ENCODE peak calls at places on chromosomes 7 and 10, in seven cellular contexts. N is right cardiac atrium, Y is DMS153, E is GM19239, W is non-pigmented ciliary epithelial cell, D is testis, A is HEK293T. Z is an unnamed sample.

GRCh38 chr7:112157072-112157471 is 49.1 kb downstream of the DOCK4 start:
- DNase-seq in A (no peak), W (peak; percentile 81), Y (peak; percentile 17), D (no peak), N (no peak), E (no peak), Z (no peak)

GRCh38 chr10:60282771-60283353 is 106.8 kb downstream of the ANK3 start:
- DNase-seq in D (no peak), W (peak; percentile 65), E (no peak), Y (peak; percentile 64), N (no peak), A (no peak), Z (no peak)

GRCh38 chr7:148982596-148983219 is 45.6 kb downstream of the PDIA4 start:
- DNase-seq in E (no peak), Y (no peak), A (peak; percentile 50), D (peak; percentile 49), N (no peak), W (no peak), Z (no peak)

GRCh38 chr10:104333037-104333727 is 5.1 kb downstream of the ITPRIP start:
- DNase-seq in A (no peak), N (no peak), E (no peak), D (peak; percentile 13), W (no peak), Y (no peak), Z (no peak)

GRCh38 chr10:113128450-113129105 is 178.5 kb downstream of the TCF7L2 start:
- DNase-seq in D (no peak), E (no peak), A (no peak), N (no peak), W (no peak), Y (no peak), Z (no peak)

GRCh38 chr7:152335900-152336571 is 99.8 kb downstream of the KMT2C start:
- DNase-seq in A (no peak), N (no peak), D (no peak), Y (no peak), W (no peak), E (no peak), Z (peak; percentile 26)

GRCh38 chr10:55091691-55092328 is 290.8 kb upstream of the PCDH15 start:
- DNase-seq in A (peak; percentile 2), Y (no peak), W (no peak), E (no peak), D (no peak), N (no peak), Z (no peak)

GRCh38 chr10:100168313-100168643 is 17.6 kb downstream of the ERLIN1 start:
- DNase-seq in N (no peak), W (no peak), A (no peak), Y (no peak), E (no peak), D (no peak), Z (no peak)

GRCh38 chr10:64430690-64431323 is 909.6 kb downstream of the REEP3 start:
- DNase-seq in A (peak; percentile 8), N (no peak), Y (no peak), E (no peak), D (peak; percentile 52), W (no peak), Z (no peak)

GRCh38 chr7:25762511-25763119 is 389.4 kb upstream of the NFE2L3 start:
- DNase-seq in W (no peak), Y (peak; percentile 20), E (no peak), N (no peak), A (no peak), D (no peak), Z (no peak)

GRCh38 chr7:21318190-21318915 is 109.5 kb upstream of the SP4 start:
- DNase-seq in E (no peak), D (no peak), W (no peak), N (no peak), Y (peak; percentile 79), A (no peak), Z (no peak)

GRCh38 chr7:151248191-151249033 is at the start of gene SMARCD3:
- DNase-seq in Y (no peak), A (peak; percentile 76), N (peak; percentile 94), D (peak; percentile 80), E (no peak), W (no peak), Z (peak; percentile 82)

GRCh38 chr7:81140206-81140605 is 221.4 kb upstream of the SEMA3C start:
- DNase-seq in Y (no peak), E (no peak), D (no peak), N (no peak), A (no peak), W (no peak), Z (no peak)

GRCh38 chr7:27096756-27097514 is 1.1 kb upstream of the HOXA1 start:
- DNase-seq in Y (no peak), W (no peak), N (peak; percentile 73), A (no peak), D (no peak), E (no peak), Z (peak; percentile 75)

GRCh38 chr7:99242667-99243066 is 30.0 kb upstream of the MYH16 start:
- DNase-seq in Y (no peak), N (no peak), D (no peak), A (no peak), E (no peak), W (no peak), Z (no peak)

GRCh38 chr10:11165591-11166543 is 148.2 kb downstream of the CELF2 start:
- DNase-seq in N (peak; percentile 86), W (no peak), E (no peak), A (peak; percentile 64), Y (no peak), D (peak; percentile 85), Z (no peak)

GRCh38 chr7:41148521-41148951 is 554.4 kb downstream of the INHBA start:
- DNase-seq in E (no peak), Y (peak; percentile 96), W (peak; percentile 79), D (no peak), N (no peak), A (no peak), Z (peak; percentile 44)

GRCh38 chr10:74223755-74224530 is 72.9 kb downstream of the ADK start:
- DNase-seq in A (no peak), W (peak; percentile 65), D (no peak), N (no peak), Y (no peak), E (no peak), Z (peak; percentile 13)

GRCh38 chr7:47293884-47294568 is 287.9 kb downstream of the TNS3 start:
- DNase-seq in A (no peak), Y (no peak), D (peak; percentile 33), N (no peak), W (no peak), E (no peak), Z (peak; percentile 40)

GRCh38 chr10:24981161-24981710 is 28.8 kb upstream of the PRTFDC1 start:
- DNase-seq in Y (no peak), A (no peak), W (no peak), N (no peak), D (no peak), E (no peak), Z (no peak)